ENCODE peak calls at places on chromosomes 5 and 9, in four cellular contexts. C is WERI-Rb-1; M is psoas muscle; X is naive thymus-derived CD4-positive, alpha-beta T cell. E is an unnamed sample.

GRCh38 chr5:114467729-114468128 is 105.9 kb downstream of the KCNN2 start:
- DNase-seq in X (no peak), M (no peak), C (no peak), E (no peak)

GRCh38 chr9:36504154-36504550 is 68.5 kb upstream of the MELK start:
- DNase-seq in M (no peak), C (peak), X (peak), E (no peak)

GRCh38 chr9:132905726-132906125 is 27.0 kb downstream of the SPACA9 start:
- DNase-seq in M (no peak), X (no peak), C (no peak), E (no peak)

GRCh38 chr5:41542183-41542582 is 31.8 kb upstream of the PLCXD3 start:
- DNase-seq in M (no peak), X (no peak), C (no peak), E (no peak)

GRCh38 chr5:36058776-36059175 is 7.9 kb downstream of the UGT3A2 start:
- DNase-seq in C (no peak), X (no peak), M (no peak), E (no peak)

GRCh38 chr5:106964102-106964501 is 706.6 kb downstream of the EFNA5 start:
- DNase-seq in C (no peak), X (no peak), M (no peak), E (no peak)

GRCh38 chr5:150053231-150053626 is 33.1 kb downstream of the CSF1R start:
- DNase-seq in M (no peak), C (no peak), X (no peak), E (no peak)

GRCh38 chr5:180034564-180034963 is 37.0 kb downstream of the RNF130 start:
- DNase-seq in X (no peak), M (no peak), C (no peak), E (no peak)

GRCh38 chr9:20215552-20215951 is 406.7 kb downstream of the MLLT3 start:
- DNase-seq in M (no peak), X (no peak), C (no peak), E (no peak)

GRCh38 chr5:125372694-125373621 is 626.5 kb upstream of the ZNF608 start:
- DNase-seq in C (peak), M (no peak), X (no peak), E (no peak)

GRCh38 chr9:4499917-4500316 is 9.6 kb downstream of the SLC1A1 start:
- DNase-seq in M (no peak), C (no peak), X (no peak), E (no peak)

GRCh38 chr5:103561670-103562069 is 919 bp downstream of the NUDT12 start:
- DNase-seq in C (no peak), M (no peak), X (no peak), E (no peak)

GRCh38 chr9:91813261-91813795 is 136.7 kb downstream of the ROR2 start:
- DNase-seq in X (no peak), M (no peak), C (no peak), E (peak)

GRCh38 chr9:2174911-2175310 is 159.8 kb downstream of the SMARCA2 start:
- DNase-seq in C (no peak), M (no peak), X (no peak), E (no peak)

GRCh38 chr9:91716239-91716638 is 233.8 kb downstream of the ROR2 start:
- DNase-seq in M (no peak), X (no peak), C (no peak), E (no peak)

GRCh38 chr9:123074627-123075026 is 41.2 kb downstream of the GPR21 start:
- DNase-seq in C (no peak), X (no peak), M (no peak), E (no peak)

GRCh38 chr9:123070210-123070609 is 36.7 kb downstream of the GPR21 start:
- DNase-seq in C (no peak), X (no peak), M (no peak), E (no peak)

GRCh38 chr9:123073441-123073840 is 40.0 kb downstream of the GPR21 start:
- DNase-seq in C (no peak), M (no peak), X (no peak), E (no peak)

GRCh38 chr9:123073991-123074422 is 40.5 kb downstream of the GPR21 start:
- DNase-seq in C (no peak), M (no peak), X (no peak), E (no peak)

DNA sequence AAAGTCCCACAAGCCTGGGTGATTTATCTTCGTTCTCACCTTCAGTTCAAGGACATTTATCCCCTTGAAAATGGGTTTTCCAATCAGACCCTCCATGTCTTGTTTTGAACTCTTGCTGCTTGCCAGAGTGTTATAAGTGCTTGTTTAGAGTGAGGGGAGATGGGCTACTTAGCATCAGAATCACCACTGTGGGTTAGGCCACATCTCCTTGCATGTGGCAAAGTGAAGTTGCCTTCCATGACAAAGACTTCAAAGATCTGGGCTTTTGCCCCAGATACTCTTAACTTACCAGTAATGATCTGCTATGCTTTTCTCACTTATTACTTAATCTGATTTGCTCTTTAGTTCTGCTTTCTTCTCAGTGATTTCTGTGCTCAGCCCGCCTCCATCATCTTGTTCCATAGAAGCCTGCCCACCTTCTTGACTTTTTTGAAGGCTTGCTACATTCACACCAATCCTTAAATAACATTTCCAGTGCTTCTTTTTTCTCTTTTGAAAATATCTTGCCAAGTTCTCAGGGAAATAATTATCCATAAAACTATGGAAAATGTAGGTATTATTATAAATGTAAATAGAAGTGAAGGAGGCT is 39.0 kb downstream of the GPR21 start:
- DNase-seq in M (no peak), C (no peak), X (no peak), E (no peak)
- H3K27ac ChIP-seq in M (no peak), C (no peak), X (no peak), E (no peak)

GRCh38 chr9:14188011-14188410 is 125.9 kb downstream of the NFIB start:
- DNase-seq in M (no peak), X (no peak), C (no peak), E (no peak)
- H3K27ac ChIP-seq in M (no peak), X (no peak), C (no peak), E (no peak)

DNA sequence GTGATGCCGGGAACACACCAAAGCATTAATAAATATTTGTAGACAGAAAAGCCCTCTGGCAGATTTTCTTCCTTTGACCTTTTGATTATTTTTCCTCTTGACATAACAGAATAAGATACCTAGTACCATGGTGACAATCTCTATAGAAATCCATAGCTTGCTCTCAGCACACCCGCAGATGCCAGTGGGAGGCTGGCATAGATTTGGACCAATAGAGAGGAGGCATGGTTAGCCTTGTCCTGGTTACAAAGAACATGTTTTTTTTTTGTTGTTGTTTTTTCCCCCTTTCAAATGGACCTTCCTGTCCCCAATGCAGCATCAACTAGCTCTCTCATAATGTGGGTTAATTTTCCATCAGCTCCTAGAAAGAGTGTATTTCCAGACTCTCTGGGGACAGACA is 130.9 kb upstream of the CPEB4 start:
- DNase-seq in C (no peak), X (no peak), M (no peak), E (no peak)
- H3K27ac ChIP-seq in C (peak), X (no peak), M (no peak), E (no peak)

GRCh38 chr5:171493646-171494393 is 74.4 kb downstream of the FGF18 start:
- DNase-seq in M (no peak), C (peak), X (no peak), E (no peak)

GRCh38 chr5:171495122-171495700 is 75.8 kb downstream of the FGF18 start:
- DNase-seq in C (no peak), X (no peak), M (no peak), E (no peak)

GRCh38 chr5:171494452-171495121 is 75.1 kb downstream of the FGF18 start:
- DNase-seq in M (peak), C (no peak), X (no peak), E (peak)

GRCh38 chr5:171496431-171496830 is 77.0 kb downstream of the FGF18 start:
- DNase-seq in M (no peak), X (no peak), C (no peak), E (no peak)

DNA sequence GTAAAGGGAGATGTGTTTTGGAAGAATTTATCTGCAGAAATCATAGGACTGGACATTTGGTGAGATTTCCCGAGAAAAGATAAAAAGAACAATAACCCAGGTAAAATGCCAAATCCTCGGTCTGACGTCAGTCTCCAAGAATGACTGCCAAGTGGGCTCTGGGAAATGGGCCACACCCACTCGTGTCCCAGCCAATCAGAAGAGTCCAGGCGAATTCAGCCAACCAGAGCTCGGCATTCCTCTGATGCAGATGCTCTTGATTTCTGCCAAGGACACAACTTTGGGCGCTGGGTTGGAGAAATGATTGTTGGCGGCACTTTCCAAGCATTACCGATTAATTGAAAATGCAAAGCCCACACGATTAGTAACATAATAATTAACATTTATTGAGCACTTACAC is 73.3 kb downstream of the FGF18 start:
- DNase-seq in X (no peak), M (no peak), C (no peak), E (no peak)
- H3K27ac ChIP-seq in X (no peak), M (no peak), C (no peak), E (no peak)

GRCh38 chr9:94937214-94937903 is 210.9 kb downstream of the AOPEP start:
- DNase-seq in M (no peak), C (no peak), X (no peak), E (no peak)
- H3K27ac ChIP-seq in M (peak), C (no peak), X (no peak), E (peak)

GRCh38 chr5:10301842-10302610 is 5.7 kb downstream of the CMBL start:
- DNase-seq in X (no peak), M (peak), C (no peak), E (peak)

GRCh38 chr5:10303201-10303600 is 4.5 kb downstream of the CMBL start:
- DNase-seq in M (no peak), C (no peak), X (no peak), E (no peak)

GRCh38 chr5:10304932-10305331 is 2.8 kb downstream of the CMBL start:
- DNase-seq in C (peak), M (no peak), X (no peak), E (no peak)

GRCh38 chr5:10306114-10306513 is 1.6 kb downstream of the CMBL start:
- DNase-seq in C (no peak), M (no peak), X (no peak), E (no peak)

DNA sequence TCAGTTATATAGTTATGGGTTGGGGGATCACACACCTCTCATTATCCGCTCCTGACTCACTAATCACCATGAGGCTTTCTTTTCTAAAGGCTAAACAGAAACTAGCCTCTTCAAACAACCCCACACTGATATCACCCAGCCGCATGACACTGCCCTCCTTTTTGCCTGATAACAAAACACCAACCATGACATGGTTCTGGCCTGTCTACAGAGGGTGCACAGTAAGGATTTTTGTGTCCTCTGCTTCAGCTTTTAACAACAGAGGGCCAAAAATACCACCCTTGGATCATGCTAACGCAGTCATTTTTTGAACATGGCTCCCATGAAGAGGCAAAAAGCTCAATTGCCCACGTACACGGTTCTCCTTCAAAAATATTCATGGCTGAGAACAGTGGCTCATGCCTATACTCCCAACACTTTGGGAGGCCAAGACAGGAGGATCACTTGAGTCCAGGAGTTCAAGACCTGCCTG is 4.0 kb downstream of the CMBL start:
- DNase-seq in X (no peak), C (no peak), M (no peak), E (no peak)
- H3K27ac ChIP-seq in X (no peak), C (no peak), M (peak), E (no peak)

DNA sequence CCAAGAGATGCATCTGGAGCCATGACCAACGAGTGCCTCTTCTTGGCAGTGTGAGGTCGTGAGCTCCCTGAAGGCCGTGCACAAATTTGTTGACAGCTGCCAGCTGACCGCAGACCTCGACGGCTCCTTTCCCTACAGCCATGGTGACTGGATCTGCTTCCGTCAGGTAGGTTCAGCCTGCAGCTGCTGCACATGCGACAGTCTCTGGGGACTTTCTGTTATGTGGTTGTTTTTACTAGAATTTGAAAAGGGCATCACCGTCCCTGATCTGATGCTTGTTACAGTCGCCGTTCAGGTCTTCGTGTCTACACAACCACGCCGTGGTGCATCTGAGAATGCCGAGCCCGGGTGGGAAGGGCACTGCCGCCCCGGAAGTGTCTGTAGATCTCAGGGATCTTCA is 36.5 kb upstream of the LRRC14B start:
- DNase-seq in X (no peak), M (no peak), C (peak), E (no peak)
- H3K27ac ChIP-seq in X (no peak), M (no peak), C (no peak), E (no peak)

DNA sequence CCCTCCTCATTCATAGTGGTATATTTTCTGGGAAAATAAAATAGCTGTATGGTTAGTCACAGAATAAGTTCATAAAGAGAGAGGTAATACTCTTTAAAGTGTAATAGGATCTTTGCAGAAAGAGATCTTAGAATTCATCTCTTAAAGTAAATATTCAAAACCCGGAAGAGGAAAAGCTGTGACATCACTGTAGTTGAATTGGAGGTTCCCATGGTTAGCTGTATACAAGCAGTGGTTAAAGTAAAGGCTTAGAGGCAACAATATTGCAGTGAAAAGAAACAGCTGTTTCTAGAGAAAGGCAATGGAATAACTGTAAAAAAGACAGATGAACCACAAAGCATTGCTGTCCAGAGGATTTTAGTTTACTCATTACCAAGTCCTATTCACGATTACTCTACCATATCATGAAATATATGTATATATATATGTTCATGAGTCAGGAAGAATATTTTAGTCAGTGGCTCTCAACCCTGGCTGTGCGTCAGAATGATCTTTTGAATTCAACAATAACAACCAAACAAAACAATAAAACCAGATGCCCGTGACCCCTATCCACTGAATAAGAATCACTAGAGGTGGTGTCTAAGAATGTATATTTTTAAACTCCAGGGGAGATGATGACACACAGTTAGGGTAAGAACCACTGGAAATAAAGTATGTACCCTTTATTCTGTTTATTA is 4.7 kb downstream of the ERCC6L2 start:
- DNase-seq in M (no peak), C (no peak), X (peak), E (no peak)
- H3K27ac ChIP-seq in M (no peak), C (no peak), X (peak), E (no peak)

GRCh38 chr5:88734191-88734640 is 148.8 kb downstream of the MEF2C start:
- DNase-seq in M (no peak), C (no peak), X (no peak), E (peak)

GRCh38 chr5:88732862-88733261 is 150.1 kb downstream of the MEF2C start:
- DNase-seq in X (no peak), C (peak), M (no peak), E (no peak)

GRCh38 chr5:88729476-88730182 is 153.4 kb downstream of the MEF2C start:
- DNase-seq in X (peak), M (peak), C (peak), E (no peak)

GRCh38 chr5:88734983-88735382 is 148.0 kb downstream of the MEF2C start:
- DNase-seq in M (no peak), X (no peak), C (no peak), E (no peak)

DNA sequence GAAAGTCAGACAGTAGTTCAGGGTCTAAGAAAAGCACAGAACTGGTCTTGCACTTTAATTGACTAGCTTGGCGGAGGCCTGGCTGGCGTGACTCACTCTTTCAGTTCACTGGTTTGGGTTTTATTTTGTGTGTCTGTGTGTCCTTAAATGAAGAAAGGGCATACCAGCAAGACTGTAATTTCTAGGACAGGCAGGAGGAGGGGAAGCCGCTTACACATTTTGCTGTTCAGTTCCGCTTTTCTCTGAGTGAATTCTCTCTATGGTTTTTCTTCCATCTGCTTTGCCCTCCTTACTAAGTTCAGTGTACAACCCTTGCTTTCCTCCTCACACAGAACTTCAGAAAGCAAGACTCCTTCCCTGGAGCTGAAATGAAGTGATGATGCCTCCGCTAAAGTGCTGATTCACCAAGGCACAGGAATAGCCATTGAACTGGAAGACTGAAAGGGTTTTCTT is 150.8 kb downstream of the MEF2C start:
- DNase-seq in X (no peak), M (peak), C (no peak), E (peak)
- H3K27ac ChIP-seq in X (no peak), M (peak), C (no peak), E (peak)

GRCh38 chr5:95918421-95919006 is 43.1 kb downstream of the ELL2 start:
- DNase-seq in M (no peak), C (no peak), X (no peak), E (no peak)

GRCh38 chr5:95919658-95920057 is 42.0 kb downstream of the ELL2 start:
- DNase-seq in C (no peak), M (no peak), X (no peak), E (no peak)

GRCh38 chr5:95917207-95917606 is 44.4 kb downstream of the ELL2 start:
- DNase-seq in C (no peak), X (no peak), M (no peak), E (no peak)

GRCh38 chr5:95915999-95916686 is 45.5 kb downstream of the ELL2 start:
- DNase-seq in M (no peak), X (no peak), C (no peak), E (no peak)

DNA sequence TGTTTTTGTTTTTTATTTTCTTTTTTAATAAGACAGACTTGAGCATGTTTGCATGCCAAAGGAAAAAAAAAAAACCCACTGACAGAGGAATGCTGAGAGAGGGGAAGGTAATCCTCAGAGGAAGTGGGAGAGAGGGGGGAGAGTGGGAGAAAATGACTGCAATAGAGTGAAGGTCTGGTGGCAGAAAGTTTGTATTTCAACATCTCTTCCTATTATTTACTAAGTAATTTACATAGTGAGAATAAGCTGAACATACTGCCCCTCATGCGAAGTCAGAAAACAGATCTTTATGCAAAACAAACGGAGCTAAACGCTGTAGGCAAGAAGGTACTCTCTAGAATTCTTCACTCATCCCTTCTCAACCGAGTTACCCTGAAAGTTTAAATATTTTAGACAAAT is 45.0 kb downstream of the ELL2 start:
- DNase-seq in M (no peak), C (no peak), X (no peak), E (no peak)
- H3K27ac ChIP-seq in M (no peak), C (no peak), X (no peak), E (no peak)

E was measured in aorta.